ENCODE peak calls at places on chromosome 3, in seven cellular contexts. P is ovary, L is cardiac muscle cell, A is heart left ventricle, N is body of pancreas, S is esophagus squamous epithelium, F is stomach. H is an unnamed sample.

GRCh38 chr3:64977308-64978100 is 289.7 kb upstream of the ADAMTS9 start:
- DNase-seq in L (no peak), P (no peak), N (no peak), F (no peak), S (no peak), A (no peak), H (no peak)

GRCh38 chr3:40299130-40299720 is 10.3 kb upstream of the EIF1B start:
- DNase-seq in F (no peak), L (no peak), A (no peak), N (no peak), S (no peak), P (no peak), H (no peak)

GRCh38 chr3:177893321-177893720 is 642.9 kb upstream of the KCNMB2 start:
- DNase-seq in F (no peak), L (no peak), P (no peak), S (no peak), N (no peak), A (no peak), H (no peak)

GRCh38 chr3:29331830-29332637 is 51.2 kb downstream of the RBMS3 start:
- DNase-seq in A (no peak), L (peak; percentile 15), F (no peak), S (no peak), N (no peak), P (no peak), H (no peak)

GRCh38 chr3:20669184-20669583 is 483.2 kb upstream of the SGO1 start:
- DNase-seq in P (peak; percentile 19), F (no peak), N (peak; percentile 88), L (peak; percentile 86), A (peak; percentile 44), S (no peak), H (no peak)

GRCh38 chr3:73259291-73259690 is 197.8 kb downstream of the EBLN2 start:
- DNase-seq in F (no peak), A (no peak), L (no peak), N (no peak), P (no peak), S (no peak), H (no peak)

GRCh38 chr3:150710097-150710496 is 6.4 kb upstream of the ERICH6 start:
- DNase-seq in P (no peak), A (no peak), S (no peak), L (no peak), F (no peak), N (no peak), H (no peak)

GRCh38 chr3:173109143-173109542 is 31.9 kb downstream of the SPATA16 start:
- DNase-seq in L (no peak), P (no peak), A (no peak), S (no peak), N (no peak), F (no peak), H (no peak)

GRCh38 chr3:101038393-101038792 is 45.2 kb upstream of the ABI3BP start:
- DNase-seq in L (no peak), P (no peak), N (no peak), S (no peak), A (no peak), F (no peak), H (no peak)

GRCh38 chr3:63724987-63725386 is 72.5 kb downstream of the SNTN start:
- DNase-seq in S (no peak), N (peak; percentile 51), P (no peak), A (no peak), F (no peak), L (no peak), H (no peak)

GRCh38 chr3:89565098-89565497 is 457.7 kb downstream of the EPHA3 start:
- DNase-seq in F (no peak), A (no peak), N (no peak), P (no peak), S (no peak), L (no peak), H (no peak)

GRCh38 chr3:27943106-27943505 is 221.0 kb upstream of the EOMES start:
- DNase-seq in S (no peak), F (no peak), L (peak; percentile 55), N (peak; percentile 10), P (no peak), A (no peak), H (no peak)

DNA sequence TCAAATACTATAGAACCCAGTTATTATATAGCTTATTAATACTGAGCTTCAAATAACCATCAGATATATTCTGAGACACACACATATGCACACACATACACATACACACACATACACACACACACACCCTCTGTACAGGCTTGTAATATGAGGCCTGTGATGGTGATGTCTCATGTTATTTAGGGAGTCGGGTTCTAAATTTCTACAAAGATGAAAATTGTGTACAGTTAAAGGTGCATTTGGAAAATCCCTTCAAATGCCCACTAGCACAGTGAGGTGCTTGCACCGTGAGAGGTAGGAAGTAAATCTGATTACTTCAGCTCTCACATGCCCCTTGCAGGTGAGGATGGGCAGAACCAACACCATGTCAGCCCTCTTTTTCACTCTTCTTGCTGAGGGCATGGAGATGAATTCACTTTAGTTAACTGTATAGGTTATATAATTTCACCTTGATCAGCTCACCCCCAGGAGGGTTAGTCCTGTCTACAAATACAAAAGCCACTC is 294.5 kb upstream of the PROK2 start:
- DNase-seq in L (no peak), S (no peak), N (no peak), F (no peak), A (no peak), P (no peak), H (no peak)
- TF ChIP-seq CTCF in L (no peak), S (no peak), N (no peak), F (no peak), A (no peak), P (no peak), H (no peak)

DNA sequence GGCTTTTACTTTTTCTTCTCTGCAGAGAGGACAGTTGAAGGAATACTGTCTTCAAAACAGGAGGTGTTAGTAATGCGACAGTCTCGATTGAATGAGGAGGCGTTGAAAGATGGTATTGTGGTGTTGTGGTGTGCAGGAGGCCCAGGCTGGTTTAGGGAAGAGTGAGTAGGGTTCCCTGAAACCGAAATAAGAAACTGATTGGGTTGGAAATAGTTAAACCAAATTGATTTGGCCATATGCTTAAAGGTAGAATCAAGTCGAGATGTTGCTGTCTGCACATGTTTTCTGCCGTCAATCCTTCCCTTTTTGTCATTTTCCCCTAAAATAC is 848 bp downstream of the ATP6V1A start:
- DNase-seq in L (peak; percentile 23), P (no peak), N (no peak), S (no peak), A (no peak), F (no peak), H (no peak)
- H3K4me1 ChIP-seq in L (peaks cover 18% of the 10 kb centered on the region), P (peaks cover 6% of the 10 kb centered on the region), N (peaks cover 40% of the 10 kb centered on the region), S (peaks cover 55% of the 10 kb centered on the region), A (peaks cover 8% of the 10 kb centered on the region), F (peaks cover 60% of the 10 kb centered on the region), H (peaks cover 44% of the 10 kb centered on the region)

DNA sequence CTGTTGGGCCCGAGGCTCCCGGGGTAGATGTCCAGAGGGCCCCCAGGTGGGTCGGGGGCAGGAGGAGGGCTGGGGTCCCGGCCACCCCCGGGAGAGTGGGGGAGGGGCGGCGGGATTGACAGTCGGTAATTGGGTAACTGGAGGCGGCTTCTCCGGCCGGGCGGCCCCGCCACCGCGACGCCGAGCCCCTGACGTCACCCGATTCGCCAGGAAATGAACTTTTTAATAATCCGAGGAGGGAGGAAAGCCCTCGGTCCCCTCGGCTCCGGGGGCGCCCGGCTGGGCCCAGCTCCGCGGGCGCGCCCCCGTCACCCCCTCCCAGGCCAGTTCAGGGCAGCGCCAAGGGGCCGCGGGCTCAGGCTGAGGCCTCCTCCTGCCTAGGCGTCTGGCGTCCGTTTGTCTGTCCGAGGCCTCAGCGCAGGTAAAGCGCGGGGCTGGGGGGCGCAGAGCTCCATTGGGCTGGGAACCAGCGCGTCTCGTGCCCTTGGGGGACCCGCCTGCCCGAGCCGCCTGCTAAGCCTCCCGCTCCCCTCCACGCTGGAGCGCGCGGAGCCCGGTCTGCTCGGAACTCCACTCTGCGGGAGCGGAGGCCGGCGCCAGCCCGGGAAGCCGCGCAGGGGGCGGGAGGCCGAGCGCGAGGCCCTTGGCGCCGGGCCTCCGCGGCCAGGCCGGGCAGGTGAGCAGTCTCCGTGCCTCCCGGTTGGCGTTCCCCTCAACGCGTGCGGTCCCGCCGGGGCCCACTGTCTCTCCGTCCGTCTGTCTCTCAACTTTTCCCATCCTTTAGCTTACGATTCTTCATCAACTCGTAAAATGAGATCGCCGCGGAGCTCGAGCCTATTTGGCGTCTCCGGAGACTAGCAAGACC is 3.8 kb downstream of the GATA2 start:
- DNase-seq in P (peak; percentile 57), N (peak; percentile 81), L (peak; percentile 59), S (no peak), A (peak; percentile 77), F (no peak), H (peak; percentile 54)
- H3K4me3 ChIP-seq in P (peak overlapping the region; percentile 58), N (peak overlapping the region; percentile 20), L (peak overlapping the region; percentile 58), S (peak overlapping the region; percentile 62), A (peak overlapping the region; percentile 70), F (peak overlapping the region; percentile 65), H (peak overlapping the region; percentile 73)

DNA sequence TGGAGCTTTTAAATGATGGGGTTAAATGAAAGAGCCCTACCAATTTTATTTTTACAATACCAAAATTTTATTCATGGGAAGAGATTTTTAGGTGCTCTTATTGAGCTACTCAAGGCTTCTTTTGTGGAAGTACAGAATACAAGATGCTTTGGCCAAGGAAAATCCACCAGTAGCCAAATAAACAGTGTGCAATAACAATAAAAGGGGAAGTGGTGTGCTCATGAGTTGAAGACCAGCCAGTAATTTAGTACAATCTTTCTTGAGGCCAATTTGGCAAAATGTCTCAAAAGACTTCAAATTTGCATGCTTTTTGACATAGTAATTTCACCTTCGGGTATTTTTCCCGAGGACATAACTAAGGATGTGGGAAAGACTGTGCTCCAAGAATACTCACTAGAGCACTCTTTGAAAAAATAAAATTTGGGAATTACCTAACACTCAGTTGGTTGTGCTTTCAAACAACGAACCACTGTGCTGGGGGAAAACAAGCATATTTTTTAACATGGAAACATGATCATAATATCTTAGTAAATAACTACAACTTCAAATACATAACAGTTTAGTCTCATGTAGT is 294.0 kb downstream of the DIPK2A start:
- DNase-seq in P (no peak), F (no peak), N (no peak), A (no peak), L (no peak), S (no peak), H (no peak)
- TF ChIP-seq CTCF in P (no peak), F (no peak), N (no peak), A (no peak), L (no peak), S (no peak), H (no peak)

DNA sequence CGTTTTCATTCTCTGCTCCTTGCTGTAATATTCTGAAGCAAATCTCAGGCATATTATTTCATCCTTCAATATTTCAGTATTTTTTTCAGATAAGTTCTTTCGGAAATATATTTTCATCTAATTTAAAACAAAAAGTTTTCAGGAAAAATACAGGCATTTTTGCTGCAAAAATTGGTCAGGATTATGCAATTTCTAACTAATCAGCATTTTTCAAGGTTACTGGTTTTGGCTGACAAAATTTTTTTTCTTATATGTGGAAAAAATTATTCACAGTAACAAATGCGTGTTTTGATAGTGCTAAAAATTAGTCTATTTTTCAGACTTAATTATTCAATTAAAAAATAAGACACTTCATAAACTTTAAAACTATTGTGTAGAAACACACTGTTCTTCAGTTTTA is 31.4 kb downstream of the FNDC3B start:
- DNase-seq in A (no peak), N (no peak), S (no peak), L (no peak), P (no peak), F (no peak), H (no peak)
- H3K4me1 ChIP-seq in A (peaks cover 45% of the 10 kb centered on the region), N (peaks cover 92% of the 10 kb centered on the region), S (peaks cover 53% of the 10 kb centered on the region), L (peaks cover 39% of the 10 kb centered on the region), P (peaks cover 29% of the 10 kb centered on the region), F (peaks cover 90% of the 10 kb centered on the region), H (peaks cover 90% of the 10 kb centered on the region)

DNA sequence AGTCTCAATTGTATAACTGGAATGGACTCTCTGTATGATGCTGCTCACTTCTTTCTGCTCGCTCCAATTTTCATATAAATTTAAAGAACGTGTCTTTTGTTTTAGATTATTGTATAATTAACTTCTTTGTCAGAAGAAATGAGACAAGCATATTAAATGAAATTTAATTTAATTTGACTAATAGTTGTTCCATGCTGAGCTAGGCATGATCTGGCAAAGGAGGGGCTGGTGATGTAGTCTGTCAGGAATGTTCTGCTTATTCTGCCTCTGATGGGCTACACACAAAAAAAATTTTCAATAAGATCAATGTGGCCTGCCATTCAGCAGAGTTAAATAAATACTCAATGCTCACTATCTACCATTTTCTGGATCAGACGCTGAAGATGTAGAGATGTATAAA is 208.4 kb upstream of the CD96 start:
- DNase-seq in S (no peak), L (no peak), A (no peak), N (no peak), F (no peak), P (no peak), H (no peak)
- H3K4me3 ChIP-seq in S (no peak overlapping the region), L (no peak overlapping the region), A (no peak overlapping the region), N (no peak overlapping the region), F (no peak overlapping the region), P (no peak overlapping the region), H (no peak overlapping the region)

H was measured in psoas muscle.